ENCODE peak calls at places on chromosomes 5 and 9, in four cellular contexts. D, L, Y and P are unnamed samples.

GRCh38 chr9:100167176-100167575 is 68.1 kb downstream of the INVS start:
- DNase-seq in D (no peak), Y (no peak), L (no peak), P (no peak)

GRCh38 chr5:82072138-82072537 is 100.3 kb downstream of the ATG10 start:
- DNase-seq in L (no peak), Y (no peak), D (no peak), P (no peak)

GRCh38 chr5:98570661-98571181 is 202.7 kb upstream of the RGMB start:
- DNase-seq in D (no peak), L (no peak), Y (peak), P (peak)

GRCh38 chr9:126146254-126147145 is 180.1 kb upstream of the MVB12B start:
- DNase-seq in D (peak), Y (peak), L (no peak), P (no peak)

GRCh38 chr5:148224131-148224742 is 14.1 kb upstream of the MARCOL start:
- DNase-seq in Y (no peak), D (no peak), L (no peak), P (no peak)

GRCh38 chr5:95783661-95784060 is 38.9 kb downstream of the GLRX start:
- DNase-seq in D (no peak), Y (no peak), L (no peak), P (no peak)

GRCh38 chr9:33445941-33446506 is 1.4 kb downstream of the AQP3 start:
- DNase-seq in L (no peak), Y (no peak), D (no peak), P (no peak)

GRCh38 chr5:156322666-156323065 is 4.3 kb upstream of the SGCD start:
- DNase-seq in Y (no peak), L (no peak), D (no peak), P (no peak)

GRCh38 chr5:90802695-90803317 is 244.2 kb downstream of the ADGRV1 start:
- DNase-seq in L (no peak), D (peak), Y (peak), P (peak)

GRCh38 chr9:98708933-98709911 is at the start of gene GABBR2:
- DNase-seq in L (no peak), Y (peak), D (no peak), P (no peak)

GRCh38 chr9:97900738-97901565 is 21.3 kb downstream of the TRMO start:
- DNase-seq in Y (peak), D (peak), L (no peak), P (no peak)

GRCh38 chr5:160959804-160960203 is 107.8 kb upstream of the ATP10B start:
- DNase-seq in Y (no peak), D (no peak), L (no peak), P (no peak)

GRCh38 chr5:154737667-154738320 is 17.4 kb upstream of the LARP1 start:
- DNase-seq in L (no peak), D (no peak), Y (peak), P (no peak)

GRCh38 chr5:175842947-175843793 is 28.2 kb upstream of the CPLX2 start:
- DNase-seq in Y (peak), D (peak), L (peak), P (peak)

GRCh38 chr5:176775409-176775808 is 35.0 kb upstream of the UNC5A start:
- DNase-seq in D (no peak), Y (no peak), L (no peak), P (no peak)

GRCh38 chr5:78927657-78928282 is 57.3 kb downstream of the ARSB start:
- DNase-seq in L (no peak), Y (peak), D (peak), P (no peak)

GRCh38 chr5:138065102-138065501 is 18.7 kb upstream of the WNT8A start:
- DNase-seq in L (no peak), D (no peak), Y (peak), P (no peak)

GRCh38 chr9:117300686-117301085 is 114.2 kb downstream of the ASTN2 start:
- DNase-seq in Y (no peak), L (no peak), D (no peak), P (no peak)

GRCh38 chr5:93165559-93165958 is 415.5 kb downstream of the NR2F1-AS1 start:
- DNase-seq in Y (no peak), L (no peak), D (no peak), P (no peak)

GRCh38 chr5:137778772-137779564 is 24.8 kb upstream of the HNRNPA0 start:
- DNase-seq in D (no peak), L (peak), Y (no peak), P (peak)

GRCh38 chr5:109155625-109156024 is 254.1 kb downstream of the PJA2 start:
- DNase-seq in L (no peak), D (no peak), Y (no peak), P (no peak)

GRCh38 chr9:135745686-135746324 is 43.8 kb downstream of the KCNT1 start:
- DNase-seq in D (no peak), Y (no peak), L (no peak), P (no peak)

GRCh38 chr5:37739817-37740261 is 100.0 kb downstream of the GDNF start:
- DNase-seq in D (no peak), Y (no peak), L (no peak), P (no peak)

GRCh38 chr9:114718801-114719221 is 36.8 kb upstream of the TEX48 start:
- DNase-seq in D (peak), L (no peak), Y (no peak), P (no peak)

GRCh38 chr5:151234476-151235238 is 10.8 kb upstream of the CCDC69 start:
- DNase-seq in L (peak), D (no peak), Y (no peak), P (peak)

GRCh38 chr9:3647652-3648051 is 121.9 kb upstream of the RFX3 start:
- DNase-seq in D (no peak), Y (no peak), L (no peak), P (no peak)

GRCh38 chr9:119861801-119862200 is 492.6 kb upstream of the BRINP1 start:
- DNase-seq in D (no peak), Y (no peak), L (no peak), P (no peak)

GRCh38 chr5:124980174-124980941 is 233.9 kb upstream of the ZNF608 start:
- DNase-seq in Y (peak), L (no peak), D (no peak), P (no peak)

GRCh38 chr5:92390657-92391056 is 1007.5 kb upstream of the ARRDC3 start:
- DNase-seq in Y (no peak), L (no peak), D (no peak), P (no peak)

GRCh38 chr5:67305913-67306710 is 109.5 kb upstream of the CD180 start:
- DNase-seq in Y (no peak), L (no peak), D (no peak), P (no peak)

GRCh38 chr5:39948867-39949468 is 524.2 kb upstream of the DAB2 start:
- DNase-seq in D (peak), L (peak), Y (peak), P (peak)

GRCh38 chr9:108776920-108777650 is 78.7 kb downstream of the ACTL7B start:
- DNase-seq in Y (no peak), L (peak), D (peak), P (no peak)

GRCh38 chr5:1051366-1051720 is 42.7 kb downstream of the NKD2 start:
- DNase-seq in Y (no peak), D (no peak), L (no peak), P (no peak)

GRCh38 chr5:139379626-139380449 is 3.3 kb downstream of the SLC23A1 start:
- DNase-seq in L (no peak), D (no peak), Y (no peak), P (no peak)

GRCh38 chr5:3006961-3007551 is 255.6 kb upstream of the IRX2 start:
- DNase-seq in L (no peak), Y (no peak), D (no peak), P (no peak)